ENCODE peak calls at places on chromosomes 12 and 14, in five cellular contexts. U, W, L, X and Q are unnamed samples.
A peak's percentile ranks its signal among the peaks of the same experiment; 100 is the strongest.

GRCh38 chr14:97359391-97359790 is 562.2 kb downstream of the VRK1 start:
- DNase-seq in W (no peak), U (no peak), L (no peak), X (no peak), Q (no peak)

GRCh38 chr12:109818900-109819500 is 14.2 kb downstream of the TRPV4 start:
- DNase-seq in W (no peak), L (no peak), U (peak; percentile 65), X (no peak), Q (no peak)

GRCh38 chr14:90697577-90698206 is 118.5 kb downstream of the TTC7B start:
- DNase-seq in X (peak; percentile 47), W (peak; percentile 83), U (peak; percentile 81), L (peak; percentile 39), Q (peak; percentile 58)

GRCh38 chr14:48563465-48563864 is 888.1 kb upstream of the MDGA2 start:
- DNase-seq in U (no peak), X (no peak), W (no peak), L (no peak), Q (peak; percentile 78)

GRCh38 chr14:85701763-85702162 is 171.8 kb downstream of the FLRT2 start:
- DNase-seq in X (no peak), W (no peak), U (no peak), L (no peak), Q (no peak)

GRCh38 chr12:52539024-52539820 is 13.7 kb downstream of the KRT71 start:
- DNase-seq in W (no peak), U (no peak), L (no peak), X (no peak), Q (no peak)

GRCh38 chr14:81471062-81471461 is 62.6 kb downstream of the SEL1L start:
- DNase-seq in L (no peak), U (no peak), W (no peak), X (no peak), Q (no peak)

GRCh38 chr14:73277376-73277775 is 40.1 kb downstream of the PAPLN start:
- DNase-seq in L (no peak), U (no peak), X (no peak), W (no peak), Q (no peak)

GRCh38 chr14:103846569-103847438 is 571 bp downstream of the PPP1R13B start:
- DNase-seq in W (peak; percentile 52), L (no peak), U (no peak), X (peak; percentile 53), Q (no peak)

GRCh38 chr14:103849151-103850013 is 2.0 kb upstream of the PPP1R13B start:
- DNase-seq in U (no peak), W (peak; percentile 24), X (no peak), L (no peak), Q (no peak)

GRCh38 chr14:103847439-103847953 is at the start of gene PPP1R13B:
- DNase-seq in U (peak; percentile 94), L (peak; percentile 96), X (peak; percentile 98), W (peak; percentile 96), Q (peak; percentile 65)

GRCh38 chr14:103847954-103848719 is 762 bp upstream of the PPP1R13B start:
- DNase-seq in L (no peak), X (no peak), W (peak; percentile 37), U (no peak), Q (no peak)

GRCh38 chr14:103848720-103849077 is 1.3 kb upstream of the PPP1R13B start:
- DNase-seq in X (no peak), W (peak; percentile 58), L (no peak), U (no peak), Q (no peak)
- TF ChIP-seq POLR2AphosphoS5 in X (no peak), W (no peak), L (no peak), U (no peak), Q (no peak)

GRCh38 chr12:6229224-6229748 is 29.1 kb downstream of the CD9 start:
- DNase-seq in W (peak; percentile 89), L (no peak), X (no peak), U (no peak), Q (no peak)

GRCh38 chr12:6230321-6231110 is 30.3 kb downstream of the CD9 start:
- DNase-seq in L (peak; percentile 53), W (peak; percentile 74), X (peak; percentile 58), U (peak; percentile 71), Q (no peak)

GRCh38 chr12:6233121-6233971 is 33.1 kb downstream of the CD9 start:
- DNase-seq in W (peak; percentile 82), L (no peak), X (no peak), U (no peak), Q (no peak)

GRCh38 chr12:6229823-6230222 is 29.6 kb downstream of the CD9 start:
- DNase-seq in U (no peak), L (no peak), W (peak; percentile 68), X (no peak), Q (no peak)

GRCh38 chr12:6231359-6232268 is 31.4 kb downstream of the CD9 start:
- DNase-seq in U (no peak), X (no peak), L (no peak), W (no peak), Q (no peak)
- TF ChIP-seq POLR2AphosphoS5 in U (no peak), X (no peak), L (no peak), W (no peak), Q (no peak)

GRCh38 chr14:69079188-69079742 is 73.7 kb downstream of the DCAF5 start:
- DNase-seq in U (no peak), W (no peak), X (no peak), L (no peak), Q (no peak)
- TF ChIP-seq POLR2AphosphoS5 in U (no peak), W (no peak), X (no peak), L (no peak), Q (no peak)

GRCh38 chr14:93029911-93030555 is 85.7 kb downstream of the ITPK1 start:
- DNase-seq in X (no peak), L (no peak), U (no peak), W (no peak), Q (no peak)
- TF ChIP-seq POLR2AphosphoS5 in X (no peak), L (no peak), U (no peak), W (no peak), Q (no peak)

GRCh38 chr12:114393569-114393968 is 12.4 kb downstream of the TBX5 start:
- DNase-seq in W (no peak), L (no peak), X (no peak), U (no peak), Q (no peak)

GRCh38 chr12:114396869-114397719 is 8.8 kb downstream of the TBX5 start:
- DNase-seq in L (no peak), X (no peak), W (no peak), U (no peak), Q (no peak)

GRCh38 chr12:114396153-114396868 is 9.6 kb downstream of the TBX5 start:
- DNase-seq in U (no peak), W (no peak), L (no peak), X (no peak), Q (no peak)

GRCh38 chr12:114397978-114398881 is 7.7 kb downstream of the TBX5 start:
- DNase-seq in U (no peak), L (no peak), W (no peak), X (no peak), Q (no peak)

GRCh38 chr12:114395755-114396152 is 10.2 kb downstream of the TBX5 start:
- DNase-seq in X (no peak), L (no peak), W (no peak), U (no peak), Q (no peak)
- TF ChIP-seq POLR2AphosphoS5 in X (no peak), L (no peak), W (no peak), U (no peak), Q (no peak)

DNA sequence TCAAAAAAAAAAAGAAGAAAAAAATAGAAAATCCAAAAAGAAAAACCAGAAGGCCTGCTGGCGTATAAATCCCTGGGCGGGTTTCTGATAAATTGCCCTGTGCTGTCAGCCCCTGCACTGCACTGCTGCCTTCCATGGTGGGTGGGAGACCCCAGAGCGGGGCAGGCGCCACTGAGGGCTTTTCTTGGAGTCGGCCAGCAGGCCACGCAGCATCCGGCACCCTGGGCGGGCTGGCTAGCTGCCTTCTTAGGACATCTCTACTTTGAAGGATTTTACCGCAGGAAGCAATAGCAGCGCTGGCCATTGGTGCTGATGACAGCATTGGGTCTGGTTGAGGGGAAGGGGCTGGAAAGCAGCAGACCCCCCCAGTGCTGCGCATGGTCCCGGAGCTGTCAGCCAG is 29.1 kb downstream of the IL31 start:
- DNase-seq in U (no peak), W (no peak), L (no peak), X (no peak), Q (no peak)
- TF ChIP-seq POLR2AphosphoS5 in U (no peak), W (no peak), L (no peak), X (no peak), Q (no peak)